ENCODE peak calls at places on chromosome 2, in six cellular contexts. Q is spleen; H is colonic mucosa; B is Peyer's patch; O is CD8-positive, alpha-beta T cell; F is mucosa of descending colon. K is an unnamed sample.

GRCh38 chr2:201831469-201831868 is 25.1 kb downstream of the CDK15 start:
- DNase-seq in Q (no peak), H (no peak), B (no peak), O (no peak), F (no peak), K (peak)

GRCh38 chr2:170512271-170512670 is 202.9 kb upstream of the SP5 start:
- DNase-seq in Q (no peak), H (peak), B (no peak), O (no peak), F (no peak), K (no peak)

GRCh38 chr2:15058015-15058414 is 425.5 kb downstream of the LRATD1 start:
- DNase-seq in Q (no peak), H (no peak), B (no peak), O (no peak), F (no peak), K (no peak)

GRCh38 chr2:41482659-41483058 is 565.2 kb upstream of the PKDCC start:
- DNase-seq in Q (no peak), H (no peak), B (no peak), O (no peak), F (no peak), K (no peak)

GRCh38 chr2:96116879-96117533 is 635 bp upstream of the ADRA2B start:
- DNase-seq in Q (peak), H (peak), B (peak), O (peak), F (peak), K (no peak)

GRCh38 chr2:53970095-53970897 is 497 bp downstream of the PSME4 start:
- DNase-seq in Q (no peak), H (peak), B (peak), O (peak), F (peak), K (no peak)

GRCh38 chr2:101806123-101806522 is 108.6 kb downstream of the MAP4K4 start:
- DNase-seq in Q (no peak), H (no peak), B (no peak), O (peak), F (no peak), K (peak)

GRCh38 chr2:26064846-26065245 is 31.0 kb downstream of the RAB10 start:
- DNase-seq in Q (no peak), H (no peak), B (no peak), O (no peak), F (no peak), K (no peak)

GRCh38 chr2:151260492-151261239 is 997 bp downstream of the RBM43 start:
- DNase-seq in Q (no peak), H (no peak), B (no peak), O (no peak), F (no peak), K (no peak)

GRCh38 chr2:216006164-216006663 is 7.1 kb downstream of the MREG start:
- DNase-seq in Q (peak), H (no peak), B (peak), O (peak), F (peak), K (no peak)

GRCh38 chr2:24269270-24269669 is 91.1 kb downstream of the ITSN2 start:
- DNase-seq in Q (no peak), H (no peak), B (no peak), O (no peak), F (no peak), K (no peak)

GRCh38 chr2:177264209-177264538 is 353 bp downstream of the NFE2L2 start:
- DNase-seq in Q (peak), H (no peak), B (no peak), O (no peak), F (no peak), K (no peak)

GRCh38 chr2:175003875-175004729 is 1.1 kb downstream of the CHN1 start:
- DNase-seq in Q (no peak), H (no peak), B (no peak), O (no peak), F (no peak), K (no peak)

GRCh38 chr2:196241175-196241574 is 69.8 kb upstream of the STK17B start:
- DNase-seq in Q (peak), H (no peak), B (peak), O (no peak), F (no peak), K (no peak)

GRCh38 chr2:237486819-237487448 is at the start of gene MLPH:
- DNase-seq in Q (peak), H (peak), B (no peak), O (no peak), F (peak), K (no peak)

GRCh38 chr2:96485350-96485749 is 19.8 kb downstream of the NEURL3 start:
- DNase-seq in Q (no peak), H (no peak), B (no peak), O (no peak), F (no peak), K (peak)

GRCh38 chr2:30769891-30770462 is 37.3 kb downstream of the CAPN13 start:
- DNase-seq in Q (no peak), H (peak), B (no peak), O (no peak), F (no peak), K (no peak)

GRCh38 chr2:207926133-207927076 is 98.9 kb downstream of the PLEKHM3 start:
- DNase-seq in Q (no peak), H (no peak), B (no peak), O (no peak), F (peak), K (no peak)

GRCh38 chr2:35099345-35099744 is 1256.2 kb upstream of the CRIM1 start:
- DNase-seq in Q (no peak), H (no peak), B (no peak), O (no peak), F (no peak), K (no peak)

GRCh38 chr2:160868891-160869290 is 291.3 kb upstream of the TANK start:
- DNase-seq in Q (no peak), H (no peak), B (no peak), O (no peak), F (no peak), K (no peak)

GRCh38 chr2:161990036-161990435 is 84.0 kb downstream of the DPP4 start:
- DNase-seq in Q (no peak), H (no peak), B (no peak), O (no peak), F (no peak), K (no peak)

GRCh38 chr2:127220102-127220806 is at the start of gene CYP27C1:
- DNase-seq in Q (no peak), H (no peak), B (no peak), O (no peak), F (no peak), K (no peak)

GRCh38 chr2:146734042-146734715 is 1110.7 kb upstream of the ACVR2A start:
- DNase-seq in Q (no peak), H (no peak), B (no peak), O (no peak), F (no peak), K (peak)

GRCh38 chr2:26946841-26947784 is 23.3 kb upstream of the MAPRE3 start:
- DNase-seq in Q (no peak), H (peak), B (no peak), O (no peak), F (peak), K (no peak)

GRCh38 chr2:164873096-164873670 is 31.6 kb upstream of the COBLL1 start:
- DNase-seq in Q (no peak), H (no peak), B (no peak), O (no peak), F (no peak), K (no peak)

GRCh38 chr2:204019572-204020501 is 83.3 kb downstream of the ICOS start:
- DNase-seq in Q (no peak), H (no peak), B (no peak), O (no peak), F (no peak), K (no peak)

GRCh38 chr2:174597347-174598047 is at the start of gene WIPF1:
- DNase-seq in Q (no peak), H (peak), B (peak), O (peak), F (peak), K (peak)

GRCh38 chr2:235098273-235098672 is 146.5 kb downstream of the SH3BP4 start:
- DNase-seq in Q (no peak), H (no peak), B (no peak), O (no peak), F (no peak), K (no peak)

GRCh38 chr2:18435425-18436037 is 124.9 kb downstream of the RDH14 start:
- DNase-seq in Q (no peak), H (peak), B (no peak), O (no peak), F (peak), K (peak)

GRCh38 chr2:55063713-55064323 is 13.6 kb upstream of the RTN4 start:
- DNase-seq in Q (no peak), H (no peak), B (no peak), O (no peak), F (no peak), K (no peak)

GRCh38 chr2:59339121-59339836 is 1098.2 kb upstream of the FANCL start:
- DNase-seq in Q (no peak), H (no peak), B (no peak), O (no peak), F (no peak), K (no peak)

GRCh38 chr2:86036790-86037138 is 68.9 kb downstream of the POLR1A start:
- DNase-seq in Q (peak), H (no peak), B (no peak), O (no peak), F (no peak), K (no peak)
- H3K4me3 ChIP-seq in Q (peak), H (no peak), B (no peak), O (peak), F (no peak), K (peak)

DNA sequence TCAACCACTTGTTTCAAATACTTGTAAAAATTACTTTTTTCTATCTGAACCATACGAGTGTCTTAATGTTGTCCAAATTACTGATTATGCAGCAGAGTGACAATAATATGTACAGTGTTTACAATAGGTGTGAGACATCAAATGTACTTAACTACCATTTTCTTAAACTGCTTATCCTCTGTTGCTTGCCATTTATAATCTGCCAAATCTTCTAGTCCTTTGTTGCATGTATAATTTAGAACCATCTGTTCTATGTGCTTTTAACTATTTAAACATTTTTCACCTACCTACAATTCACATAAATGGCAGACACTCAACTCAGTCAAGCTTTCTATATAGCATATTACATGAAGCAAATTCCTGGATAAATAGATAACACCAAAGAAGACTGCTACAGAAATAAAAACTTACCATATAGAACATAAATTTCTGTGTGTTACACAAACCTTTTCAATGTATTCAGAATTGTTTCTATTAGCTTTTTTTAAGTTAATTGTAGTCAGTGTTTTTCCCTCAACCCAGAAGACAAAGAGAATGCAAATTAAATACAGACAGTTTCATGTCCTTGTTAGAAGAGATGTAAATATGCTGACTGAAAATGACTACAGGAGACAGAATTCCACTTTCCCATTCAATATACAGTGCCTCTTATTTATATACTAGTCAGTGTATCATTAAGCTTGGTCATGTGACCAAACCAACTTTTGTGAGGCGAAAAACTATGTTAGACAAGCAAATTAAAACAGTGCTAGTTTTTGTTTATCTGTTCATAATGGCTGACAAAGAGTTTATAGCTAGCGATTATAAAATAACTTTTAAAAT is 2.6 kb downstream of the BAZ2B start:
- DNase-seq in Q (no peak), H (no peak), B (no peak), O (no peak), F (no peak), K (no peak)
- H3K4me3 ChIP-seq in Q (peak), H (peak), B (peak), O (no peak), F (no peak), K (no peak)

DNA sequence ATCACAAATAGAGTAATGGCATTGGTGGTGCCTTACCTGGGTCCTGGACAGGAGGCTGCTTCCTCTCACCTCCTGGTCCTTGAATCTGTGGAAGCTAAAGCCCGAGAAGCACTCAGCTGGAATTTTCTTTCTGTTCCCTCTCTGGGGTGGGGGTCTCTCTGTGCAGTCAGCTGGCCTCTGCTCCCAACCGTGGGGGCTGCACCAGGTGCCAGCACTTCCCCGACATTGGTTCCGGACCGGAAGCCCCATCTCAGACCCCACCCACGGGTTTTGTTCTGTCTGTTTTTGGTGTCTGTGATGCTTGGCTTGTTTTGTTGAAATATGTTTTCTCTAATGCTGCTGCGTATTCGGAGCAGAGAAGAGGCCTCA is 154.7 kb downstream of the TWIST2 start:
- DNase-seq in Q (peak), H (no peak), B (no peak), O (no peak), F (no peak), K (no peak)
- H3K4me3 ChIP-seq in Q (no peak), H (no peak), B (no peak), O (no peak), F (no peak), K (no peak)

GRCh38 chr2:64840419-64840818 is 148.8 kb upstream of the SLC1A4 start:
- DNase-seq in Q (no peak), H (no peak), B (no peak), O (no peak), F (no peak), K (no peak)

GRCh38 chr2:64838817-64839216 is 150.4 kb upstream of the SLC1A4 start:
- DNase-seq in Q (no peak), H (peak), B (no peak), O (no peak), F (peak), K (no peak)

GRCh38 chr2:64841462-64841861 is 147.7 kb upstream of the SLC1A4 start:
- DNase-seq in Q (no peak), H (no peak), B (no peak), O (no peak), F (no peak), K (no peak)

GRCh38 chr2:64837925-64838641 is 151.1 kb upstream of the SLC1A4 start:
- DNase-seq in Q (peak), H (peak), B (peak), O (no peak), F (peak), K (no peak)

GRCh38 chr2:64839844-64840243 is 149.4 kb upstream of the SLC1A4 start:
- DNase-seq in Q (peak), H (no peak), B (peak), O (peak), F (peak), K (peak)
- H3K4me3 ChIP-seq in Q (no peak), H (no peak), B (no peak), O (no peak), F (no peak), K (no peak)

DNA sequence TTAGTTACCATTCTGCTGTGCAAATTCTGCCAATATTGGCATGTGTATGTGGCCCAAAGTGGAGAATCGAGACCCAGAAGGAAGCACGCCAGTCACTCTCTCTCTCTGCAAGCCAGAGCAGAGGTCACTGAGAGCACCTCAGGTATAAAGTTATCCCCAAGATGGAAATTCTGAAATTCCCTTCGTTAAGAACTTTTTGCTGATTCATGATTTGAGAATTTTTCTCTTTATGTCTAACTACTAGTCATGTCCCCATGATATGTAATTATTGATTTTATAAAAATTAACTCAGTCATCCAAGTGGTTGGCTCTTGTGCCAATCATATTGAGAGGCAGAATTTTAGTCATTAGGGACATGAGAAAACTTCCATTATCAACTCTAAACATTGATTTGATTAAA is 898.6 kb downstream of the EPHA4 start:
- DNase-seq in Q (no peak), H (no peak), B (no peak), O (no peak), F (no peak), K (no peak)
- H3K4me3 ChIP-seq in Q (no peak), H (no peak), B (no peak), O (no peak), F (no peak), K (no peak)

DNA sequence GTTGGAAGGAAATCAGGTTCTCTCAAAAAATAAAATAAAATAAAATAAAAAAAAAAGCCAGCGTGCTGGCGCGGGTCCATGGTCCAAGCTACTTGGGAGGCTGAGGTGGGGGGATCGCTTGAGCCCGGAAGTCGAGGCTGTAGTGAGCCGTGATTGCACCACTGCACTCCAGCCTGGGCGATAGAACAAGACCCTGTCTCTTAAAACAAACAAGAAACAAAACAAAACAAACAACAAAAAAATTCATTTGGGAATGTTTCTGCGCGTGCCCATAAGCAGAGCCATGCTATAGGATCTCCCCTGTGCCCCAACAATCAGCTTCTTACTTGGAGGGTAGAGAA is 16.4 kb upstream of the CD8A start:
- DNase-seq in Q (no peak), H (no peak), B (no peak), O (no peak), F (no peak), K (no peak)
- H3K4me3 ChIP-seq in Q (peak), H (peak), B (peak), O (peak), F (no peak), K (peak)

GRCh38 chr2:105186967-105187498 is 54.5 kb upstream of the GPR45 start:
- DNase-seq in Q (no peak), H (no peak), B (no peak), O (no peak), F (no peak), K (no peak)
- H3K4me3 ChIP-seq in Q (no peak), H (no peak), B (no peak), O (no peak), F (no peak), K (no peak)

DNA sequence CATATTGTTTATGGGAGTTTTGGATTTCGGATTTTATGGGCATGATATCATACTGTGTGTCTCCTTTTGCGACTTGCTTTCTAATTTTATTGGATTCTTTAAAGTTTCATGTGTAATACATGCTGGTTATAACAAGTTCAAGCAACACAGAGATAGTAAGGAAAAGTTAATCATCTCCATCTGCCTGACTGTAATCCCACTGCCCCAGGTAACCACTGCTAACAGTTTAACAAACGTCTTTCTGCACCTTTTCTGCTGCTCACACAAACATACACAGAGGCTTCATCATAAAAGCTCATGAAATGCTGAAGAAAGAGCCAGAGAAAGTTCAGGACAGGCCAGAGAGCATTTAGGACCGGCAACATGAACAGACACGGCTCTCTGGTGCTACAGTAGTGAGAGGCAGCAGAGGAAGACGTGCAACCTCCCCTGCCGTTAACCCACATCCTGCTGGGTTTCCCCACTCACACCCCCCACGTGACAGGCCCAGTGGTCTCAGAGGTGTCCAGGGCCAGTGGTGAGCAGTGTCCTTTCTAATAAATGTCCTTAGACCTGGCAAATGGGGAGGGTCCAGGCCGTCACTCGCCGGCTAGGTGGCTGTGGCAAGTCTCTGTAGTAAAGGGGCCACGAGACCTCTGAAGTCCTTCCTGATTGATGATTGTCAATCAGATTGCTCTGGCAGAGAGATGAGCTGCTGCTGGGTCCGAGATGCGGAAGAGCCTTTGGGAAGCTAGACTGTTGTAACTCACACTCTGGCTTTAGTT is 43.0 kb upstream of the SLC1A4 start:
- DNase-seq in Q (peak), H (peak), B (peak), O (peak), F (peak), K (peak)
- H3K4me3 ChIP-seq in Q (peak), H (no peak), B (no peak), O (peak), F (no peak), K (peak)

DNA sequence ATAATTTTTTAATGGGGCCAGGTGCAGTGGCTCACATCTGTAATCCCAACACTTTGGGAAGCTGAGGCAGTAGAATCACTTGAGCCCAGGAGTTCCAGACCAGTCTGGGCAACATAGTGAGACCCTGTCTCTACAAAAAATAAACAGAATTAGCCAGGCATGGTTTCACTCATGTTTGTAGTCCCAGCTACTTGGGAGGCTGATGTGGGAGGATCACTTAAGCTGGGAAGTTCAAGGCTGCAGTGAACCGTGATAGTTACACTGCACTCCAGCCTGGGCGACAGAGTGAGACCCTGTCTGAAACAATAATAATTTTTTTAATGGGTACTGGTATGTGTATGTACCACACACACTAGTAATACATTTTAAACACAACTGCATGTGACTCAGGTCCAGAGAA is 2.4 kb downstream of the ARL6IP6 start:
- DNase-seq in Q (no peak), H (no peak), B (no peak), O (no peak), F (no peak), K (no peak)
- H3K4me3 ChIP-seq in Q (peak), H (no peak), B (no peak), O (no peak), F (no peak), K (no peak)

K was measured in Jurkat, Clone E6-1.